ENCODE peak calls at places on chromosomes 5 and 9, in seven cellular contexts. One of them, this sample, is unnamed.

GRCh38 chr9:121855476-121855875 is 204.0 kb downstream of the DAB2IP start:
- DNase-seq in Karpas-422: no peak
- DNase-seq in OCI-LY7: no peak
- DNase-seq in HCT116: no peak
- DNase-seq in SK-N-SH: no peak
- DNase-seq in GM23248: no peak
- DNase-seq in PC-3: no peak
- DNase-seq in this sample: no peak

GRCh38 chr9:126146254-126147145 is 180.1 kb upstream of the MVB12B start:
- DNase-seq in GM23248: peak; percentile 11
- DNase-seq in Karpas-422: peak; percentile 68
- DNase-seq in HCT116: no peak
- DNase-seq in PC-3: peak; percentile 41
- DNase-seq in SK-N-SH: peak; percentile 45
- DNase-seq in OCI-LY7: peak; percentile 4
- DNase-seq in this sample: peak; percentile 91

GRCh38 chr5:35651002-35651756 is 33.5 kb downstream of the SPEF2 start:
- DNase-seq in Karpas-422: peak; percentile 67
- DNase-seq in OCI-LY7: peak; percentile 83
- DNase-seq in GM23248: peak; percentile 67
- DNase-seq in PC-3: peak; percentile 82
- DNase-seq in SK-N-SH: peak; percentile 24
- DNase-seq in HCT116: peak; percentile 24
- DNase-seq in this sample: peak; percentile 74

GRCh38 chr9:93198117-93198838 is 14.3 kb downstream of the WNK2 start:
- DNase-seq in GM23248: no peak
- DNase-seq in Karpas-422: peak; percentile 36
- DNase-seq in OCI-LY7: peak; percentile 15
- DNase-seq in HCT116: no peak
- DNase-seq in PC-3: no peak
- DNase-seq in SK-N-SH: no peak
- DNase-seq in this sample: no peak

GRCh38 chr5:74631088-74631960 is 9.2 kb downstream of the ENC1 start:
- DNase-seq in Karpas-422: peak; percentile 83
- DNase-seq in HCT116: no peak
- DNase-seq in OCI-LY7: peak; percentile 83
- DNase-seq in SK-N-SH: no peak
- DNase-seq in PC-3: peak; percentile 83
- DNase-seq in GM23248: peak; percentile 35
- DNase-seq in this sample: peak; percentile 51

GRCh38 chr9:89311346-89312153 is 555 bp downstream of the CKS2 start:
- DNase-seq in SK-N-SH: peak; percentile 72
- DNase-seq in PC-3: no peak
- DNase-seq in GM23248: peak; percentile 52
- DNase-seq in Karpas-422: peak; percentile 65
- DNase-seq in OCI-LY7: peak; percentile 47
- DNase-seq in HCT116: no peak
- DNase-seq in this sample: no peak

GRCh38 chr9:129463477-129463876 is 157.4 kb downstream of the C9orf50 start:
- DNase-seq in PC-3: no peak
- DNase-seq in SK-N-SH: no peak
- DNase-seq in HCT116: no peak
- DNase-seq in Karpas-422: no peak
- DNase-seq in OCI-LY7: no peak
- DNase-seq in GM23248: no peak
- DNase-seq in this sample: no peak

GRCh38 chr5:121019734-121020133 is 555.6 kb downstream of the PRR16 start:
- DNase-seq in SK-N-SH: no peak
- DNase-seq in Karpas-422: no peak
- DNase-seq in HCT116: no peak
- DNase-seq in PC-3: no peak
- DNase-seq in GM23248: no peak
- DNase-seq in OCI-LY7: no peak
- DNase-seq in this sample: no peak

GRCh38 chr5:5781335-5781734 is 358.9 kb downstream of the ICE1 start:
- DNase-seq in HCT116: no peak
- DNase-seq in Karpas-422: no peak
- DNase-seq in PC-3: no peak
- DNase-seq in SK-N-SH: no peak
- DNase-seq in OCI-LY7: no peak
- DNase-seq in GM23248: no peak
- DNase-seq in this sample: no peak

GRCh38 chr9:134385873-134386370 is 59.7 kb downstream of the RXRA start:
- DNase-seq in SK-N-SH: no peak
- DNase-seq in OCI-LY7: no peak
- DNase-seq in Karpas-422: no peak
- DNase-seq in HCT116: no peak
- DNase-seq in GM23248: no peak
- DNase-seq in PC-3: no peak
- DNase-seq in this sample: no peak

GRCh38 chr5:120314201-120314600 is 149.9 kb upstream of the PRR16 start:
- DNase-seq in HCT116: no peak
- DNase-seq in Karpas-422: no peak
- DNase-seq in OCI-LY7: no peak
- DNase-seq in PC-3: no peak
- DNase-seq in SK-N-SH: no peak
- DNase-seq in GM23248: peak; percentile 50
- DNase-seq in this sample: no peak

GRCh38 chr9:89363921-89364663 is 45.8 kb downstream of the SECISBP2 start:
- DNase-seq in HCT116: no peak
- DNase-seq in Karpas-422: no peak
- DNase-seq in SK-N-SH: no peak
- DNase-seq in GM23248: no peak
- DNase-seq in OCI-LY7: no peak
- DNase-seq in PC-3: no peak
- DNase-seq in this sample: no peak

GRCh38 chr5:58022055-58022454 is 437.8 kb downstream of the PLK2 start:
- DNase-seq in Karpas-422: no peak
- DNase-seq in SK-N-SH: no peak
- DNase-seq in PC-3: no peak
- DNase-seq in OCI-LY7: no peak
- DNase-seq in HCT116: no peak
- DNase-seq in GM23248: peak; percentile 4
- DNase-seq in this sample: no peak

GRCh38 chr5:317086-317811 is 4.3 kb upstream of the AHRR start:
- DNase-seq in OCI-LY7: peak; percentile 62
- DNase-seq in GM23248: peak; percentile 89
- DNase-seq in SK-N-SH: peak; percentile 74
- DNase-seq in PC-3: peak; percentile 73
- DNase-seq in Karpas-422: peak; percentile 88
- DNase-seq in HCT116: peak; percentile 52
- DNase-seq in this sample: peak; percentile 84

GRCh38 chr9:92489209-92489608 is 6.9 kb upstream of the ASPN start:
- DNase-seq in OCI-LY7: no peak
- DNase-seq in Karpas-422: no peak
- DNase-seq in SK-N-SH: no peak
- DNase-seq in GM23248: peak; percentile 78
- DNase-seq in HCT116: no peak
- DNase-seq in PC-3: peak; percentile 22
- DNase-seq in this sample: no peak

GRCh38 chr9:99298660-99299059 is 76.6 kb downstream of the SEC61B start:
- DNase-seq in PC-3: no peak
- DNase-seq in OCI-LY7: no peak
- DNase-seq in GM23248: no peak
- DNase-seq in HCT116: no peak
- DNase-seq in Karpas-422: no peak
- DNase-seq in SK-N-SH: no peak
- DNase-seq in this sample: peak; percentile 43

GRCh38 chr9:89052470-89053097 is 61.3 kb downstream of the S1PR3 start:
- DNase-seq in GM23248: no peak
- DNase-seq in HCT116: no peak
- DNase-seq in PC-3: no peak
- DNase-seq in SK-N-SH: no peak
- DNase-seq in OCI-LY7: no peak
- DNase-seq in Karpas-422: no peak
- DNase-seq in this sample: no peak

GRCh38 chr5:53322257-53322656 is 158.2 kb upstream of the FST start:
- DNase-seq in GM23248: no peak
- DNase-seq in PC-3: no peak
- DNase-seq in HCT116: no peak
- DNase-seq in OCI-LY7: no peak
- DNase-seq in SK-N-SH: no peak
- DNase-seq in Karpas-422: no peak
- DNase-seq in this sample: no peak

GRCh38 chr9:126702501-126703329 is 89.0 kb downstream of the LMX1B start:
- DNase-seq in OCI-LY7: peak; percentile 13
- DNase-seq in SK-N-SH: peak; percentile 83
- DNase-seq in PC-3: no peak
- DNase-seq in HCT116: no peak
- DNase-seq in Karpas-422: peak; percentile 62
- DNase-seq in GM23248: peak; percentile 17
- DNase-seq in this sample: peak; percentile 69

GRCh38 chr9:135728436-135729110 is 26.6 kb downstream of the KCNT1 start:
- DNase-seq in Karpas-422: no peak
- DNase-seq in OCI-LY7: no peak
- DNase-seq in HCT116: no peak
- DNase-seq in SK-N-SH: no peak
- DNase-seq in GM23248: no peak
- DNase-seq in PC-3: no peak
- DNase-seq in this sample: no peak

GRCh38 chr5:96942911-96943310 is 7.0 kb downstream of the LNPEP start:
- DNase-seq in HCT116: no peak
- DNase-seq in Karpas-422: no peak
- DNase-seq in GM23248: peak; percentile 77
- DNase-seq in SK-N-SH: no peak
- DNase-seq in PC-3: peak; percentile 12
- DNase-seq in OCI-LY7: no peak
- DNase-seq in this sample: no peak

GRCh38 chr5:16994576-16994975 is 58.5 kb upstream of the MYO10 start:
- DNase-seq in PC-3: no peak
- DNase-seq in GM23248: peak; percentile 8
- DNase-seq in SK-N-SH: no peak
- DNase-seq in OCI-LY7: no peak
- DNase-seq in Karpas-422: no peak
- DNase-seq in HCT116: no peak
- DNase-seq in this sample: peak; percentile 17

GRCh38 chr5:10528056-10528816 is 35.6 kb upstream of the ANKRD33B start:
- DNase-seq in GM23248: peak; percentile 82
- DNase-seq in Karpas-422: no peak
- DNase-seq in OCI-LY7: no peak
- DNase-seq in SK-N-SH: peak; percentile 68
- DNase-seq in PC-3: no peak
- DNase-seq in HCT116: no peak
- DNase-seq in this sample: no peak

GRCh38 chr9:116337015-116337414 is 183.4 kb downstream of the PAPPA start:
- DNase-seq in HCT116: no peak
- DNase-seq in OCI-LY7: no peak
- DNase-seq in GM23248: peak; percentile 74
- DNase-seq in Karpas-422: no peak
- DNase-seq in PC-3: peak; percentile 10
- DNase-seq in SK-N-SH: no peak
- DNase-seq in this sample: peak; percentile 57

GRCh38 chr5:44546283-44546682 is 157.1 kb upstream of the FGF10 start:
- DNase-seq in GM23248: peak; percentile 86
- DNase-seq in Karpas-422: no peak
- DNase-seq in PC-3: no peak
- DNase-seq in OCI-LY7: no peak
- DNase-seq in HCT116: no peak
- DNase-seq in SK-N-SH: no peak
- DNase-seq in this sample: no peak

GRCh38 chr5:80206282-80206681 is 49.6 kb downstream of the SERINC5 start:
- DNase-seq in GM23248: peak; percentile 89
- DNase-seq in OCI-LY7: no peak
- DNase-seq in HCT116: no peak
- DNase-seq in SK-N-SH: no peak
- DNase-seq in Karpas-422: no peak
- DNase-seq in PC-3: peak; percentile 33
- DNase-seq in this sample: no peak

GRCh38 chr5:179613460-179614071 is 9.9 kb downstream of the HNRNPH1 start:
- DNase-seq in OCI-LY7: no peak
- DNase-seq in GM23248: no peak
- DNase-seq in Karpas-422: peak; percentile 54
- DNase-seq in SK-N-SH: no peak
- DNase-seq in PC-3: no peak
- DNase-seq in HCT116: no peak
- DNase-seq in this sample: no peak

GRCh38 chr5:148486456-148486855 is 102.7 kb downstream of the FBXO38 start:
- DNase-seq in HCT116: no peak
- DNase-seq in Karpas-422: no peak
- DNase-seq in SK-N-SH: no peak
- DNase-seq in PC-3: no peak
- DNase-seq in OCI-LY7: no peak
- DNase-seq in GM23248: no peak
- DNase-seq in this sample: no peak
- H3K9me2 ChIP-seq in HCT116: no peaks in the 10 kb centered on the region
- H3K9me2 ChIP-seq in Karpas-422: no peaks in the 10 kb centered on the region
- H3K9me2 ChIP-seq in SK-N-SH: no peaks in the 10 kb centered on the region
- H3K9me2 ChIP-seq in PC-3: no peaks in the 10 kb centered on the region
- H3K9me2 ChIP-seq in OCI-LY7: no peaks in the 10 kb centered on the region
- H3K9me2 ChIP-seq in GM23248: no peaks in the 10 kb centered on the region
- H3K9me2 ChIP-seq in this sample: no peaks in the 10 kb centered on the region

DNA sequence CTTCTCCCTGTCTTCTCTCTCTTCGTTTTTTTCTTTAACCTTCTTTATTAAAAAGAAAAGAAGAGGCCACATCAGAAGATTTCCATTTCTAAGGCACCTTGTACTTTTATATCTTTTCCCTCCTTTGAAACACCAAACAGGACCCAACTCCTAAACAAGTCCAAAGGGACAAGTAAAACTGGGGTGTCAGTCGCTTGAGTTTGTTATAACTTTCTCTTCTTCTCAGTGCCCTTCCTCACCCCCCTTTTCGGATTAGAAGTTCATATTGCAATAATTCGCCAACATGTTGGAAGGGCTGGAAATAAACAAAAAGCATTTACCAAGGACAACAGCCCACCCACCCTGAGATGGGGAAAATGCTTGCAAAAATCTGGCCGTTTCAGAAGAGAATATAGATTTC is 148.9 kb upstream of the KLF4 start:
- DNase-seq in SK-N-SH: no peak
- DNase-seq in PC-3: no peak
- DNase-seq in GM23248: peak; percentile 37
- DNase-seq in OCI-LY7: no peak
- DNase-seq in Karpas-422: no peak
- DNase-seq in HCT116: no peak
- DNase-seq in this sample: no peak
- H3K4me2 ChIP-seq in SK-N-SH: peak overlapping the region; percentile 77
- H3K4me2 ChIP-seq in PC-3: peak overlapping the region; percentile 88
- H3K4me2 ChIP-seq in GM23248: peak overlapping the region; percentile 100
- H3K4me2 ChIP-seq in OCI-LY7: no peak overlapping the region
- H3K4me2 ChIP-seq in Karpas-422: no peak overlapping the region
- H3K4me2 ChIP-seq in HCT116: no peak overlapping the region
- H3K4me2 ChIP-seq in this sample: peak overlapping the region; percentile 86

GRCh38 chr5:115831163-115831768 is 10.1 kb downstream of the ATG12 start:
- DNase-seq in OCI-LY7: peak; percentile 48
- DNase-seq in PC-3: peak; percentile 66
- DNase-seq in HCT116: no peak
- DNase-seq in GM23248: peak; percentile 70
- DNase-seq in SK-N-SH: peak; percentile 46
- DNase-seq in Karpas-422: peak; percentile 81
- DNase-seq in this sample: peak; percentile 71
- H3K9me2 ChIP-seq in OCI-LY7: no peaks in the 10 kb centered on the region
- H3K9me2 ChIP-seq in PC-3: no peaks in the 10 kb centered on the region
- H3K9me2 ChIP-seq in HCT116: no peaks in the 10 kb centered on the region
- H3K9me2 ChIP-seq in GM23248: no peaks in the 10 kb centered on the region
- H3K9me2 ChIP-seq in SK-N-SH: no peaks in the 10 kb centered on the region
- H3K9me2 ChIP-seq in Karpas-422: no peaks in the 10 kb centered on the region
- H3K9me2 ChIP-seq in this sample: no peaks in the 10 kb centered on the region

DNA sequence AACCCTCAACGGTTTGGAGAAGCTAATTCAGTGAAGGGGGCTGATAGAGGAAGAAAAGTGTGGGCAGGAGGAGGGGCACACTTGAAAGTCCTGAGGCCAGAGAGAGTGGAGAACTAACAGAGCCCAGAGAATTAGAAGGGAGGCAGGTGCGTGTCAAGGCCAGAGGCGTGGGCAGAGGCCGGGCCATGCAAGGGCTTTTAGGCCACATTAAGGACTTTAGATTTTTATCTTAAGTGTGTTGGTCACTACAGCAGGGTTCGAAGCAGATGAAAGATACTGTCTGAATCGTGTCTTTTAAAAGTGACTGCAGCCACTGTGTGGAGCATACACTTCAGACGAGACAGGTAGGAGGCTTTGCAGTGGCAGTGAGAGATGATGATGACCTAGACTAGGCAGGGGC is 6.7 kb downstream of the ADRA1B start:
- DNase-seq in SK-N-SH: no peak
- DNase-seq in PC-3: no peak
- DNase-seq in HCT116: no peak
- DNase-seq in Karpas-422: no peak
- DNase-seq in GM23248: no peak
- DNase-seq in OCI-LY7: no peak
- DNase-seq in this sample: no peak
- H3K4me2 ChIP-seq in SK-N-SH: no peak overlapping the region
- H3K4me2 ChIP-seq in PC-3: no peak overlapping the region
- H3K4me2 ChIP-seq in HCT116: no peak overlapping the region
- H3K4me2 ChIP-seq in Karpas-422: no peak overlapping the region
- H3K4me2 ChIP-seq in GM23248: no peak overlapping the region
- H3K4me2 ChIP-seq in OCI-LY7: no peak overlapping the region
- H3K4me2 ChIP-seq in this sample: no peak overlapping the region